ENCODE peak calls at places on chromosomes 13 and 19, in ten cellular contexts. S is fibroblast of lung, F is cardiac septum, P is brain microvascular endothelial cell, C is amygdala, A is NB4, R is thyroid gland, Y is midbrain, G is hippocampal formation, U is mesendoderm. K is an unnamed sample.

GRCh38 chr13:85332595-85332994 is 466.6 kb downstream of the SLITRK6 start:
- DNase-seq in C (no peak), P (no peak), R (no peak), F (no peak), A (no peak), Y (no peak), G (no peak), U (no peak), S (no peak), K (no peak)

GRCh38 chr19:55048446-55048845 is 10.4 kb upstream of the GP6 start:
- DNase-seq in P (no peak), S (no peak), U (no peak), Y (no peak), A (no peak), C (no peak), F (no peak), G (no peak), R (no peak), K (no peak)

GRCh38 chr13:45068036-45069001 is 52.0 kb upstream of the GTF2F2 start:
- DNase-seq in Y (no peak), G (no peak), F (no peak), R (no peak), A (peak), U (no peak), P (no peak), C (no peak), S (no peak), K (peak)

GRCh38 chr19:12202250-12202649 is 39.4 kb downstream of the ZNF136 start:
- DNase-seq in Y (no peak), G (no peak), C (no peak), S (no peak), A (peak), R (peak), F (no peak), U (peak), P (no peak), K (no peak)

GRCh38 chr19:29775575-29775900 is 36.3 kb upstream of the CCNE1 start:
- DNase-seq in F (no peak), C (no peak), P (no peak), R (no peak), U (peak), S (no peak), A (no peak), Y (no peak), G (no peak), K (no peak)

GRCh38 chr19:51887522-51888498 is at the start of gene ZNF577:
- DNase-seq in U (peak), A (peak), F (peak), S (peak), C (peak), P (peak), G (peak), R (peak), Y (peak), K (no peak)

GRCh38 chr13:110893571-110893970 is 21.3 kb downstream of the ANKRD10 start:
- DNase-seq in P (no peak), G (no peak), F (no peak), R (no peak), S (no peak), A (no peak), Y (no peak), C (no peak), U (no peak), K (no peak)

GRCh38 chr19:37817180-37817911 is 38.0 kb upstream of the ZNF573 start:
- DNase-seq in S (peak), U (peak), C (peak), Y (peak), R (peak), P (peak), G (peak), A (no peak), F (peak), K (no peak)

GRCh38 chr13:110440946-110441731 is 120.4 kb downstream of the RAB20 start:
- DNase-seq in C (no peak), U (no peak), P (no peak), S (no peak), A (no peak), R (no peak), Y (no peak), F (no peak), G (no peak), K (no peak)

GRCh38 chr13:102172406-102172805 is 229.4 kb downstream of the FGF14 start:
- DNase-seq in R (no peak), S (no peak), Y (no peak), P (no peak), C (no peak), U (peak), G (no peak), F (no peak), A (no peak), K (no peak)

GRCh38 chr19:41403181-41403970 is 5.8 kb downstream of the BCKDHA start:
- DNase-seq in G (no peak), A (no peak), F (no peak), P (no peak), Y (no peak), R (peak), S (no peak), C (no peak), U (no peak), K (no peak)

GRCh38 chr13:42991892-42992584 is at the start of gene EPSTI1:
- DNase-seq in G (no peak), Y (peak), C (no peak), A (peak), S (peak), P (peak), F (peak), R (peak), U (peak), K (peak)

GRCh38 chr19:48964205-48965032 is 690 bp upstream of the FTL start:
- DNase-seq in G (peak), Y (no peak), C (no peak), U (peak), P (peak), S (peak), F (no peak), A (no peak), R (no peak), K (peak)

GRCh38 chr19:48501446-48501960 is 10.1 kb downstream of the LMTK3 start:
- DNase-seq in R (peak), Y (no peak), U (peak), A (no peak), F (no peak), P (no peak), C (no peak), S (no peak), G (no peak), K (peak)

GRCh38 chr19:40394816-40395210 is 4.8 kb upstream of the HIPK4 start:
- DNase-seq in A (no peak), P (no peak), F (no peak), C (no peak), U (no peak), Y (no peak), R (peak), G (no peak), S (no peak), K (no peak)

GRCh38 chr19:48591021-48591420 is 15.5 kb upstream of the SPACA4 start:
- DNase-seq in U (peak), P (no peak), R (no peak), Y (no peak), F (no peak), S (no peak), C (no peak), A (peak), G (no peak), K (no peak)

GRCh38 chr13:94362411-94362909 is 117.0 kb downstream of the DCT start:
- DNase-seq in S (peak), U (peak), R (peak), Y (peak), F (no peak), P (peak), G (peak), C (peak), A (peak), K (peak)

GRCh38 chr13:44197791-44198770 is 175.5 kb upstream of the SERP2 start:
- DNase-seq in Y (no peak), G (no peak), P (peak), C (no peak), S (peak), R (no peak), U (no peak), A (no peak), F (no peak), K (no peak)

GRCh38 chr13:43171489-43171888 is 148.1 kb downstream of the DNAJC15 start:
- DNase-seq in S (no peak), P (no peak), U (no peak), Y (no peak), F (no peak), C (no peak), A (no peak), G (no peak), R (no peak), K (peak)

GRCh38 chr13:46392967-46393366 is 5.9 kb upstream of the RUBCNL start:
- DNase-seq in S (no peak), G (no peak), R (no peak), C (no peak), F (no peak), Y (no peak), A (no peak), P (no peak), U (no peak), K (no peak)

GRCh38 chr13:97226788-97227627 is 4.9 kb downstream of the MBNL2 start:
- DNase-seq in F (no peak), U (peak), S (no peak), A (peak), R (no peak), G (no peak), Y (no peak), P (no peak), C (no peak), K (peak)

GRCh38 chr13:23833733-23834611 is 55.2 kb downstream of the MIPEP start:
- DNase-seq in U (peak), F (no peak), Y (no peak), A (no peak), P (no peak), C (no peak), S (no peak), G (no peak), R (no peak), K (no peak)

GRCh38 chr13:112143046-112143752 is 76.2 kb downstream of the SOX1 start:
- DNase-seq in Y (no peak), C (no peak), F (peak), S (no peak), U (no peak), P (no peak), R (no peak), G (no peak), A (no peak), K (no peak)

GRCh38 chr19:58088521-58089052 is 9.4 kb downstream of the ZSCAN18 start:
- DNase-seq in S (no peak), C (no peak), P (no peak), R (no peak), A (no peak), U (no peak), F (no peak), Y (no peak), G (no peak), K (no peak)